ENCODE peak calls at places on chromosomes 13 and 19, in six cellular contexts. One of them, this sample, is unnamed.

GRCh38 chr19:9309974-9310446 is 372 bp upstream of the ZNF699 start:
- DNase-seq in H1: peak
- DNase-seq in trophoblast cell: peak
- DNase-seq in H9: peak
- DNase-seq in neuronal stem cell: no peak
- DNase-seq in mesenchymal stem cell: peak
- DNase-seq in this sample: peak

GRCh38 chr19:14561832-14562351 is 10.0 kb downstream of the NDUFB7 start:
- DNase-seq in trophoblast cell: peak
- DNase-seq in H9: peak
- DNase-seq in neuronal stem cell: no peak
- DNase-seq in mesenchymal stem cell: peak
- DNase-seq in H1: no peak
- DNase-seq in this sample: peak

GRCh38 chr13:113646921-113647340 is 11.1 kb downstream of the ATP4B start:
- DNase-seq in H9: no peak
- DNase-seq in neuronal stem cell: no peak
- DNase-seq in H1: no peak
- DNase-seq in mesenchymal stem cell: no peak
- DNase-seq in trophoblast cell: no peak
- DNase-seq in this sample: no peak

GRCh38 chr19:44747739-44748425 is 626 bp upstream of the BCL3 start:
- DNase-seq in H1: peak
- DNase-seq in trophoblast cell: peak
- DNase-seq in H9: peak
- DNase-seq in mesenchymal stem cell: peak
- DNase-seq in neuronal stem cell: no peak
- DNase-seq in this sample: peak

GRCh38 chr13:113840541-113841354 is 23.1 kb downstream of the GAS6 start:
- DNase-seq in H9: no peak
- DNase-seq in mesenchymal stem cell: no peak
- DNase-seq in neuronal stem cell: no peak
- DNase-seq in trophoblast cell: no peak
- DNase-seq in H1: no peak
- DNase-seq in this sample: no peak

GRCh38 chr19:38869836-38870607 is 8.1 kb downstream of the RINL start:
- DNase-seq in neuronal stem cell: peak
- DNase-seq in H9: peak
- DNase-seq in trophoblast cell: peak
- DNase-seq in H1: peak
- DNase-seq in mesenchymal stem cell: peak
- DNase-seq in this sample: peak

GRCh38 chr19:40165362-40165937 is 25.8 kb upstream of the MAP3K10 start:
- DNase-seq in trophoblast cell: no peak
- DNase-seq in H9: peak
- DNase-seq in neuronal stem cell: peak
- DNase-seq in mesenchymal stem cell: peak
- DNase-seq in H1: peak
- DNase-seq in this sample: no peak

GRCh38 chr19:55253842-55254624 is 4.8 kb downstream of the PPP6R1 start:
- DNase-seq in trophoblast cell: no peak
- DNase-seq in H1: no peak
- DNase-seq in neuronal stem cell: no peak
- DNase-seq in H9: no peak
- DNase-seq in mesenchymal stem cell: no peak
- DNase-seq in this sample: no peak

GRCh38 chr19:53183146-53183545 is 10.0 kb downstream of the ZNF665 start:
- DNase-seq in trophoblast cell: no peak
- DNase-seq in H1: no peak
- DNase-seq in neuronal stem cell: no peak
- DNase-seq in mesenchymal stem cell: no peak
- DNase-seq in H9: no peak
- DNase-seq in this sample: peak

GRCh38 chr13:22893149-22893548 is 287.6 kb upstream of the SGCG start:
- DNase-seq in H1: no peak
- DNase-seq in mesenchymal stem cell: no peak
- DNase-seq in H9: no peak
- DNase-seq in neuronal stem cell: no peak
- DNase-seq in trophoblast cell: no peak
- DNase-seq in this sample: no peak

GRCh38 chr19:10460714-10461046 is 40.3 kb downstream of the PDE4A start:
- DNase-seq in H1: no peak
- DNase-seq in H9: no peak
- DNase-seq in mesenchymal stem cell: no peak
- DNase-seq in trophoblast cell: no peak
- DNase-seq in neuronal stem cell: no peak
- DNase-seq in this sample: no peak

GRCh38 chr19:10462557-10462956 is 40.6 kb downstream of the KEAP1 start:
- DNase-seq in neuronal stem cell: no peak
- DNase-seq in H9: no peak
- DNase-seq in trophoblast cell: no peak
- DNase-seq in H1: no peak
- DNase-seq in mesenchymal stem cell: no peak
- DNase-seq in this sample: no peak

GRCh38 chr19:10467104-10467706 is 36.0 kb downstream of the KEAP1 start:
- DNase-seq in neuronal stem cell: no peak
- DNase-seq in mesenchymal stem cell: no peak
- DNase-seq in trophoblast cell: no peak
- DNase-seq in H9: no peak
- DNase-seq in H1: no peak
- DNase-seq in this sample: no peak

GRCh38 chr19:10464456-10464855 is 38.7 kb downstream of the KEAP1 start:
- DNase-seq in trophoblast cell: peak
- DNase-seq in H9: no peak
- DNase-seq in mesenchymal stem cell: no peak
- DNase-seq in neuronal stem cell: no peak
- DNase-seq in H1: no peak
- DNase-seq in this sample: no peak

GRCh38 chr19:10461047-10461949 is 41.0 kb downstream of the PDE4A start:
- DNase-seq in trophoblast cell: peak
- DNase-seq in neuronal stem cell: peak
- DNase-seq in H1: peak
- DNase-seq in H9: peak
- DNase-seq in mesenchymal stem cell: peak
- DNase-seq in this sample: peak
- H3K14ac ChIP-seq in trophoblast cell: no peak
- H3K14ac ChIP-seq in neuronal stem cell: no peak
- H3K14ac ChIP-seq in H1: no peak
- H3K14ac ChIP-seq in H9: peak
- H3K14ac ChIP-seq in mesenchymal stem cell: no peak
- H3K14ac ChIP-seq in this sample: no peak

GRCh38 chr13:27411393-27411792 is 13.0 kb upstream of the GTF3A start:
- DNase-seq in neuronal stem cell: no peak
- DNase-seq in mesenchymal stem cell: no peak
- DNase-seq in H1: no peak
- DNase-seq in trophoblast cell: no peak
- DNase-seq in H9: no peak
- DNase-seq in this sample: no peak
- H3K14ac ChIP-seq in neuronal stem cell: no peak
- H3K14ac ChIP-seq in mesenchymal stem cell: no peak
- H3K14ac ChIP-seq in H1: no peak
- H3K14ac ChIP-seq in trophoblast cell: no peak
- H3K14ac ChIP-seq in H9: no peak
- H3K14ac ChIP-seq in this sample: no peak

DNA sequence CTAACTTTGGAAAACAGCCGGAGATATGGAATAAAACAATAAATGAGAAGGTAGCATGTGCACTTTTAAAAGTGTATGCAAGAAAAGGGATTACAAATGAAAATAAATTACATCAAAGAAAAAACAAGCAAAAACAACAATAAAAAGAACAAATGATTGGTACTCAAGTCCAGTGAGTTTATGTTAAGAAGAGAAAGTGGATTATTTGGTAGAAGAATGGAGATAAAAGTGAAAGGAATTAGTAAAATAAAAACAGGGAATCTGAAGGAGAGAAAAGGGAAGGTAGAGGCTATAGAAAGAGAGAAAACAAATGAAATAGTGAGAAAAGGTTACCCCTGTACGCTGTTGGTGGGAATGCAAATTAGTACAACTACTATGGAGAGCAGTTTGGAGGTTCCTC is 28.6 kb upstream of the KLF12 start:
- DNase-seq in mesenchymal stem cell: no peak
- DNase-seq in H1: no peak
- DNase-seq in H9: no peak
- DNase-seq in trophoblast cell: no peak
- DNase-seq in neuronal stem cell: no peak
- DNase-seq in this sample: no peak
- H3K14ac ChIP-seq in mesenchymal stem cell: no peak
- H3K14ac ChIP-seq in H1: no peak
- H3K14ac ChIP-seq in H9: no peak
- H3K14ac ChIP-seq in trophoblast cell: no peak
- H3K14ac ChIP-seq in neuronal stem cell: no peak
- H3K14ac ChIP-seq in this sample: no peak

GRCh38 chr19:30107351-30107750 is 165.3 kb downstream of the URI1 start:
- DNase-seq in mesenchymal stem cell: no peak
- DNase-seq in H1: no peak
- DNase-seq in H9: no peak
- DNase-seq in trophoblast cell: no peak
- DNase-seq in neuronal stem cell: no peak
- DNase-seq in this sample: no peak
- H3K14ac ChIP-seq in mesenchymal stem cell: no peak
- H3K14ac ChIP-seq in H1: no peak
- H3K14ac ChIP-seq in H9: no peak
- H3K14ac ChIP-seq in trophoblast cell: no peak
- H3K14ac ChIP-seq in neuronal stem cell: no peak
- H3K14ac ChIP-seq in this sample: no peak

GRCh38 chr19:3586707-3587346 is 1.5 kb downstream of the GIPC3 start:
- DNase-seq in mesenchymal stem cell: no peak
- DNase-seq in neuronal stem cell: no peak
- DNase-seq in H9: no peak
- DNase-seq in trophoblast cell: no peak
- DNase-seq in H1: no peak
- DNase-seq in this sample: no peak
- H3K14ac ChIP-seq in mesenchymal stem cell: no peak
- H3K14ac ChIP-seq in neuronal stem cell: peak
- H3K14ac ChIP-seq in H9: no peak
- H3K14ac ChIP-seq in trophoblast cell: no peak
- H3K14ac ChIP-seq in H1: no peak
- H3K14ac ChIP-seq in this sample: no peak

This sample was measured in IMR-90.